ENCODE peak calls at places on chromosomes 5 and 9, in eight cellular contexts. L is K562; T is CD8-positive, alpha-beta memory T cell; M is prostate gland; W is PC-3; V is cardiac muscle cell; S is body of pancreas; Q is lung. X is an unnamed sample.
A peak's percentile ranks its signal among the peaks of the same experiment; 100 is the strongest.

GRCh38 chr5:139644646-139645494 is 3.3 kb upstream of the CXXC5 start:
- DNase-seq in T (no peak), V (no peak), Q (no peak), W (no peak), S (no peak), L (no peak), M (no peak), X (no peak)

GRCh38 chr9:109036744-109037680 is 23.7 kb upstream of the CTNNAL1 start:
- DNase-seq in Q (no peak), M (no peak), W (no peak), T (no peak), L (no peak), V (peak; percentile 32), S (no peak), X (no peak)

GRCh38 chr5:96963267-96963666 is 27.4 kb downstream of the LNPEP start:
- DNase-seq in V (peak; percentile 64), W (peak; percentile 12), M (no peak), L (peak; percentile 42), T (no peak), Q (no peak), S (peak; percentile 29), X (no peak)

GRCh38 chr5:169803077-169803981 is 166.3 kb downstream of the DOCK2 start:
- DNase-seq in V (peak; percentile 99), M (no peak), W (peak; percentile 33), T (no peak), Q (peak; percentile 34), S (peak; percentile 21), L (peak; percentile 54), X (no peak)

GRCh38 chr5:6266671-6267197 is 111.6 kb downstream of the MED10 start:
- DNase-seq in S (no peak), L (no peak), W (no peak), T (no peak), Q (peak; percentile 1), V (no peak), M (no peak), X (no peak)

GRCh38 chr9:126166291-126166690 is 160.3 kb upstream of the MVB12B start:
- DNase-seq in S (no peak), W (no peak), T (no peak), L (no peak), V (no peak), M (peak; percentile 1), Q (peak; percentile 15), X (no peak)

GRCh38 chr9:20315672-20316071 is 306.6 kb downstream of the MLLT3 start:
- DNase-seq in L (no peak), Q (no peak), W (peak; percentile 52), M (no peak), S (no peak), T (no peak), V (peak; percentile 63), X (no peak)

GRCh38 chr5:107966216-107966615 is 295.5 kb upstream of the EFNA5 start:
- DNase-seq in W (no peak), S (no peak), T (no peak), Q (no peak), V (no peak), L (no peak), M (no peak), X (no peak)

GRCh38 chr5:168305281-168305680 is 13.8 kb downstream of the WWC1 start:
- DNase-seq in Q (no peak), S (no peak), M (no peak), V (no peak), L (no peak), T (no peak), W (no peak), X (no peak)

GRCh38 chr5:102823441-102823874 is 68.4 kb downstream of the PAM start:
- DNase-seq in S (no peak), M (no peak), T (no peak), V (peak; percentile 47), L (no peak), Q (no peak), W (no peak), X (no peak)

GRCh38 chr9:122124528-122124927 is 31.4 kb upstream of the TTLL11 start:
- DNase-seq in W (no peak), V (no peak), T (no peak), S (no peak), Q (no peak), L (no peak), M (no peak), X (no peak)

GRCh38 chr5:167451091-167451490 is 840.4 kb upstream of the WWC1 start:
- DNase-seq in V (no peak), S (no peak), T (no peak), L (no peak), W (no peak), Q (no peak), M (no peak), X (no peak)

GRCh38 chr9:34576943-34577634 is 12.4 kb downstream of the CNTFR start:
- DNase-seq in M (no peak), S (peak; percentile 34), W (no peak), Q (no peak), T (no peak), L (peak; percentile 35), V (peak; percentile 25), X (peak; percentile 18)

DNA sequence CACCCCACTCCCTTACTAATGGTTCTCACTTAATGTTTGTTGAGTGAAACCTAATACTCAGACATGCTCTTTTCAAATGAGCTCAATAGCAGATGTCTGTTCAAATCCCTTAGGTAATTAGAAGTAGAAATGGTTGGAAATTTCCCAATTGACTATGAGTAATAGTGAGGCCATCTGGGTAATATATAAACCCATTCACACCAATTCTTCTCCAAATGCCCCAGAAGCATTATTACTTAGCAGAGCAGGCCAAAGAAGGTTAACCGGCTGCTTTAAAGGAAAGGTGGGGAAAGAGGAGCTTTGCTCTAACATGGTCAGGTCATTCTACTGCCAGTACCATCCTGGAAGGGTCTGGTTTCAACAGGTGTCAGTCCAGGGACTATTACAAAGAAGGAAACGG is 119.5 kb upstream of the MTAP start:
- DNase-seq in L (no peak), W (peak; percentile 60), T (no peak), S (no peak), Q (no peak), V (peak; percentile 41), M (no peak), X (no peak)
- H3K4me1 ChIP-seq in L (no peaks in the 10 kb centered on the region), W (peaks cover 89% of the 10 kb centered on the region), T (peaks cover 4% of the 10 kb centered on the region), S (no peaks in the 10 kb centered on the region), Q (peaks cover 3% of the 10 kb centered on the region), V (no peaks in the 10 kb centered on the region), M (no peaks in the 10 kb centered on the region), X (peaks cover 12% of the 10 kb centered on the region)

GRCh38 chr5:95823241-95823737 is 763 bp upstream of the GLRX start:
- DNase-seq in Q (no peak), W (no peak), L (no peak), M (no peak), S (no peak), V (no peak), T (no peak), X (no peak)

GRCh38 chr5:95822408-95823240 is at the start of gene GLRX:
- DNase-seq in M (peak; percentile 78), Q (peak; percentile 77), T (peak; percentile 45), W (peak; percentile 91), S (peak; percentile 75), L (no peak), V (peak; percentile 85), X (peak; percentile 70)

GRCh38 chr5:95822038-95822407 is 503 bp downstream of the GLRX start:
- DNase-seq in S (peak; percentile 30), W (peak; percentile 26), Q (no peak), L (peak; percentile 64), M (peak; percentile 52), V (peak; percentile 71), T (no peak), X (peak; percentile 51)

GRCh38 chr5:95823738-95824609 is 1.4 kb upstream of the GLRX start:
- DNase-seq in L (peak; percentile 45), S (peak; percentile 29), V (peak; percentile 95), T (peak; percentile 45), W (peak; percentile 92), M (no peak), Q (no peak), X (peak; percentile 36)

GRCh38 chr5:95821110-95822021 is 1.2 kb downstream of the GLRX start:
- DNase-seq in W (no peak), T (no peak), M (no peak), Q (no peak), V (no peak), S (no peak), L (no peak), X (no peak)
- H3K4me1 ChIP-seq in W (peaks cover 43% of the 10 kb centered on the region), T (peaks cover 62% of the 10 kb centered on the region), M (peaks cover 3% of the 10 kb centered on the region), Q (peaks cover 24% of the 10 kb centered on the region), V (peaks cover 34% of the 10 kb centered on the region), S (peaks cover 27% of the 10 kb centered on the region), L (peaks cover 36% of the 10 kb centered on the region), X (peaks cover 34% of the 10 kb centered on the region)

GRCh38 chr9:35909687-35910612 is 660 bp downstream of the SPAAR start:
- DNase-seq in L (no peak), V (peak; percentile 49), Q (peak; percentile 28), W (no peak), M (no peak), S (no peak), T (no peak), X (no peak)
- H3K4me1 ChIP-seq in L (peaks cover 19% of the 10 kb centered on the region), V (peaks cover 34% of the 10 kb centered on the region), Q (peaks cover 45% of the 10 kb centered on the region), W (peaks cover 65% of the 10 kb centered on the region), M (peaks cover 36% of the 10 kb centered on the region), S (peaks cover 55% of the 10 kb centered on the region), T (peaks cover 61% of the 10 kb centered on the region), X (peaks cover 34% of the 10 kb centered on the region)

GRCh38 chr9:99133145-99133544 is 28.2 kb downstream of the TGFBR1 start:
- DNase-seq in L (no peak), W (no peak), T (no peak), M (no peak), Q (no peak), S (no peak), V (no peak), X (no peak)
- H3K4me1 ChIP-seq in L (peaks cover 25% of the 10 kb centered on the region), W (peaks cover under 1% of the 10 kb centered on the region), T (peaks cover 72% of the 10 kb centered on the region), M (no peaks in the 10 kb centered on the region), Q (no peaks in the 10 kb centered on the region), S (no peaks in the 10 kb centered on the region), V (peaks cover 15% of the 10 kb centered on the region), X (no peaks in the 10 kb centered on the region)

GRCh38 chr9:4548796-4549725 is 58.8 kb downstream of the SLC1A1 start:
- DNase-seq in W (peak; percentile 45), T (no peak), Q (no peak), M (no peak), S (no peak), V (peak; percentile 10), L (peak; percentile 8), X (peak; percentile 31)
- H3K4me1 ChIP-seq in W (no peaks in the 10 kb centered on the region), T (peaks cover 15% of the 10 kb centered on the region), Q (peaks cover 15% of the 10 kb centered on the region), M (no peaks in the 10 kb centered on the region), S (peaks cover 7% of the 10 kb centered on the region), V (no peaks in the 10 kb centered on the region), L (no peaks in the 10 kb centered on the region), X (peaks cover 5% of the 10 kb centered on the region)

GRCh38 chr9:95030344-95030743 is 287.2 kb downstream of the FANCC start:
- DNase-seq in W (no peak), V (no peak), M (no peak), Q (no peak), S (no peak), T (no peak), L (no peak), X (no peak)
- H3K4me1 ChIP-seq in W (peaks cover 26% of the 10 kb centered on the region), V (peaks cover 39% of the 10 kb centered on the region), M (peaks cover 10% of the 10 kb centered on the region), Q (peaks cover 19% of the 10 kb centered on the region), S (peaks cover 91% of the 10 kb centered on the region), T (no peaks in the 10 kb centered on the region), L (peaks cover 10% of the 10 kb centered on the region), X (peaks cover 53% of the 10 kb centered on the region)

X was measured in Caco-2.